ENCODE peak calls at places on chromosomes 2 and 18, in six cellular contexts. O, J, M, D, P and U are unnamed samples.
A peak's percentile ranks its signal among the peaks of the same experiment; 100 is the strongest.

GRCh38 chr2:23055251-23055650 is 329.7 kb upstream of the KLHL29 start:
- DNase-seq in J (no peak), P (no peak), M (no peak), D (no peak), O (no peak), U (no peak)

GRCh38 chr2:193868833-193869232 is 1674.1 kb upstream of the TMEFF2 start:
- DNase-seq in O (no peak), J (no peak), P (no peak), D (no peak), M (no peak), U (no peak)

GRCh38 chr2:207558106-207558505 is 28.3 kb downstream of the CREB1 start:
- DNase-seq in O (no peak), P (no peak), D (peak; percentile 83), J (no peak), M (peak; percentile 4), U (peak; percentile 90)

GRCh38 chr2:186523781-186524180 is 37.7 kb downstream of the ZC3H15 start:
- DNase-seq in O (no peak), M (no peak), D (no peak), J (no peak), P (no peak), U (no peak)

GRCh38 chr2:158559252-158559651 is 102.5 kb downstream of the PKP4 start:
- DNase-seq in O (no peak), D (no peak), M (no peak), P (no peak), J (no peak), U (no peak)

GRCh38 chr2:111688501-111688900 is 195.5 kb downstream of the ANAPC1 start:
- DNase-seq in M (no peak), P (no peak), O (no peak), D (no peak), J (no peak), U (no peak)

GRCh38 chr18:12597775-12598174 is 60.1 kb downstream of the SPIRE1 start:
- DNase-seq in D (peak; percentile 76), J (no peak), O (no peak), P (peak; percentile 68), M (no peak), U (peak; percentile 90)

GRCh38 chr2:14047491-14047890 is 585.0 kb upstream of the LRATD1 start:
- DNase-seq in P (no peak), M (no peak), O (no peak), J (no peak), D (no peak), U (no peak)

GRCh38 chr18:13577091-13577697 is 149.2 kb downstream of the FAM210A start:
- DNase-seq in O (no peak), M (no peak), J (no peak), D (no peak), P (no peak), U (peak; percentile 7)

GRCh38 chr2:84646514-84646913 is 130.2 kb downstream of the DNAH6 start:
- DNase-seq in M (no peak), O (no peak), D (no peak), P (no peak), J (no peak), U (no peak)

GRCh38 chr2:28662468-28663095 is 89.0 kb upstream of the PPP1CB start:
- DNase-seq in J (no peak), M (no peak), P (no peak), O (no peak), D (peak; percentile 81), U (peak; percentile 81)

GRCh38 chr2:61707984-61708852 is 145.6 kb downstream of the FAM161A start:
- DNase-seq in M (no peak), O (peak; percentile 32), P (peak; percentile 1), J (no peak), D (peak; percentile 61), U (peak; percentile 83)

GRCh38 chr2:105697781-105698449 is 46.8 kb upstream of the NCK2 start:
- DNase-seq in M (no peak), J (no peak), P (no peak), O (peak; percentile 29), D (no peak), U (no peak)

DNA sequence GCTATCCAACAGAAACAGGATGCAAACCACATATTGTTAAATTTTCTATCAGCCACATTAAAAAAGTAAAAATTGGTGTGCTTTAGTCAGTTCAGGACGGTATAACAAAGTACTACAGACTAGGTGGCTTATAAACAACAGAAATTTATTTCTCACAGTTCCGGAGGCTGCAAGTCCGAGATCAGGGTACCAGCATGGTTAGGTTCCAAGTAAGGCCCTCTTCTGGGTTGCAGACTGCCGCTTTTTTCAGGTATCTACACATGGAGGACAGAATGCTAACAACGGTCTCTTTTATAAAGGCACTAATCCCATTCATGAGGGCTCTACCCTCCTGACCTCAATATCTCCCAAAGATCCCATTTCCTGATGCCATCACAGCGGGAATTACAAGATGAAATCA is 10.5 kb downstream of the SMAD2 start:
- DNase-seq in O (no peak), M (no peak), J (no peak), P (peak; percentile 80), D (no peak), U (no peak)
- H3K4me3 ChIP-seq in O (no peak overlapping the region), M (no peak overlapping the region), J (no peak overlapping the region), P (no peak overlapping the region), D (no peak overlapping the region), U (no peak overlapping the region)

GRCh38 chr18:75811156-75811555 is 383.7 kb upstream of the SMIM21 start:
- DNase-seq in M (peak; percentile 68), O (no peak), P (peak; percentile 21), J (no peak), D (no peak), U (no peak)
- H3K27ac ChIP-seq in M (no peak overlapping the region), O (no peak overlapping the region), P (peak overlapping the region; percentile 59), J (no peak overlapping the region), D (no peak overlapping the region), U (no peak overlapping the region)

GRCh38 chr18:76522104-76522503 is 27.1 kb upstream of the ZNF516 start:
- DNase-seq in M (peak; percentile 51), D (no peak), O (no peak), J (no peak), P (no peak), U (no peak)
- H3K4ac ChIP-seq in M (no peak overlapping the region), D (no peak overlapping the region), O (no peak overlapping the region), J (no peak overlapping the region), P (no peak overlapping the region), U (peak overlapping the region; percentile 30)

GRCh38 chr2:127371037-127371436 is 16.7 kb downstream of the MAP3K2 start:
- DNase-seq in M (no peak), O (no peak), J (no peak), D (no peak), P (no peak), U (no peak)
- H3K4me3 ChIP-seq in M (no peak overlapping the region), O (no peak overlapping the region), J (no peak overlapping the region), D (no peak overlapping the region), P (no peak overlapping the region), U (no peak overlapping the region)

GRCh38 chr2:86679036-86679435 is 41.1 kb upstream of the RMND5A start:
- DNase-seq in O (no peak), P (no peak), J (no peak), M (no peak), D (no peak), U (no peak)

GRCh38 chr2:86673011-86673410 is 47.1 kb upstream of the RMND5A start:
- DNase-seq in P (no peak), J (no peak), O (no peak), M (no peak), D (no peak), U (no peak)

GRCh38 chr2:86673976-86674670 is 46.0 kb upstream of the RMND5A start:
- DNase-seq in M (no peak), P (no peak), D (no peak), J (no peak), O (no peak), U (no peak)

GRCh38 chr2:86675104-86675503 is 45.0 kb upstream of the RMND5A start:
- DNase-seq in O (no peak), M (no peak), P (no peak), D (no peak), J (no peak), U (no peak)

GRCh38 chr2:86675611-86676015 is 44.5 kb upstream of the RMND5A start:
- DNase-seq in O (no peak), D (no peak), M (peak; percentile 49), P (no peak), J (no peak), U (no peak)
- H3K27ac ChIP-seq in O (no peak overlapping the region), D (no peak overlapping the region), M (no peak overlapping the region), P (no peak overlapping the region), J (no peak overlapping the region), U (no peak overlapping the region)